ENCODE peak calls at places on chromosomes 5 and 9, in four cellular contexts. C, Z, W and A are unnamed samples.

GRCh38 chr9:38211002-38211401 is 142.0 kb upstream of the SHB start:
- DNase-seq in C (no peak), Z (no peak), W (no peak), A (no peak)

GRCh38 chr5:171961117-171961516 is 45.3 kb downstream of the FBXW11 start:
- DNase-seq in C (no peak), Z (no peak), W (no peak), A (no peak)

GRCh38 chr9:134989206-134990065 is 71.7 kb upstream of the FCN1 start:
- DNase-seq in C (no peak), Z (no peak), W (no peak), A (no peak)

GRCh38 chr5:67002832-67003231 is 193.8 kb downstream of the CD180 start:
- DNase-seq in C (no peak), Z (no peak), W (no peak), A (no peak)

GRCh38 chr9:4197548-4197947 is 102.3 kb downstream of the GLIS3 start:
- DNase-seq in C (no peak), Z (peak; percentile 79), W (peak; percentile 7), A (no peak)

GRCh38 chr5:59660737-59661136 is 232.8 kb downstream of the PDE4D start:
- DNase-seq in C (no peak), Z (no peak), W (peak; percentile 19), A (no peak)

GRCh38 chr5:57334475-57334874 is 148.1 kb downstream of the ACTBL2 start:
- DNase-seq in C (no peak), Z (no peak), W (no peak), A (no peak)

GRCh38 chr5:88897748-88898147 is 14.8 kb upstream of the MEF2C start:
- DNase-seq in C (no peak), Z (peak; percentile 60), W (no peak), A (no peak)

GRCh38 chr9:614421-614820 is 227.1 kb upstream of the DMRT1 start:
- DNase-seq in C (no peak), Z (no peak), W (no peak), A (no peak)

GRCh38 chr5:17169507-17169906 is 47.9 kb upstream of the BASP1 start:
- DNase-seq in C (no peak), Z (no peak), W (peak; percentile 11), A (no peak)

GRCh38 chr9:36258989-36259315 is 704 bp upstream of the GNE start:
- DNase-seq in C (no peak), Z (no peak), W (no peak), A (no peak)

GRCh38 chr5:140220032-140220697 is 45.2 kb downstream of the CYSTM1 start:
- DNase-seq in C (no peak), Z (no peak), W (no peak), A (no peak)
- H3K27ac ChIP-seq in C (peak overlapping the region; percentile 71), Z (no peak overlapping the region), W (peak overlapping the region; percentile 76), A (no peak overlapping the region)

GRCh38 chr5:151023047-151023615 is 2.7 kb downstream of the GPX3 start:
- DNase-seq in C (peak; percentile 75), Z (no peak), W (no peak), A (no peak)
- H3K27ac ChIP-seq in C (peak overlapping the region; percentile 97), Z (no peak overlapping the region), W (peak overlapping the region; percentile 75), A (peak overlapping the region; percentile 52)

GRCh38 chr9:136011703-136012496 is 50.7 kb upstream of the UBAC1 start:
- DNase-seq in C (peak; percentile 90), Z (peak; percentile 47), W (no peak), A (no peak)
- H3K27ac ChIP-seq in C (peak overlapping the region; percentile 78), Z (peak overlapping the region; percentile 53), W (peak overlapping the region; percentile 81), A (peak overlapping the region; percentile 78)

GRCh38 chr5:180097163-180097894 is 25.8 kb upstream of the RNF130 start:
- DNase-seq in C (no peak), Z (peak; percentile 51), W (no peak), A (no peak)
- H3K27ac ChIP-seq in C (no peak overlapping the region), Z (no peak overlapping the region), W (no peak overlapping the region), A (no peak overlapping the region)

DNA sequence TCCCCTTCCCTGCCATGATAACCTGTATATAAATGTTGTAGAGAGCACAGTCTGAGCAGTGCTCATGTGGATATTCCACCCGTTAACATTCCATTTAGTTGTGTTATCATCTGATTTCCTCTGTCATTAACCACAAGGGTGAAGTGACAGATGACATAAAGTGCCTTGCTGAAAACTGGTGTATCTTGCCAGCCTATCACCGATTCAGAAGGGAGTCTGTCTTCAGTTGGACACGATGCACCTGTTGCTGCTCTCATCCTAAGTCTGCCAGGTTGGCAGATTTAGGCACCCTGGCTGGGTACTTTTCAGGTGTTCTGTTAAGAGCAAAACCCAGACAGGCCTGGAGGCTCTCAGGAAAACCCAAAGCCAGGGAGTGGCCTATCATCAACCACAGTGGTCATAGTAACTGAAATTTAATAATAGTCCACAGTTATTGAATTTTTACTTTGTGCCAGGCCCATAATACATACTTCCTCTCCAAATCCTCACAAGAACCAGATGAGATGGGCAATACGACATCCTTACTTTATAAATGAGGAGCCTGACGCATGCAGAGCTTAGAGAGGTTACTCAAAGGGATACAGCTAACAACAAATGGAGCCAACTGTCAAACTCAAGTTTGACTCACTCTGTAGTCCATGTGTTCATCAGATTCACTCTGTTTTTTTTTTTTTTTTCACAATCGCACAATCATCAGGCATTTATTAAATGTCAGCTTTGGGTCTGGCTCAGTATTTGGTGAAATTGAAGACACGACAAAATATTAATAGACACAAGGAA is 100.7 kb upstream of the SPRY4 start:
- DNase-seq in C (no peak), Z (peak; percentile 24), W (no peak), A (no peak)
- H3K27ac ChIP-seq in C (peak overlapping the region; percentile 82), Z (no peak overlapping the region), W (peak overlapping the region; percentile 60), A (no peak overlapping the region)

GRCh38 chr9:35044071-35044470 is 28.4 kb downstream of the VCP start:
- DNase-seq in C (no peak), Z (peak; percentile 71), W (no peak), A (no peak)
- H3K27ac ChIP-seq in C (no peak overlapping the region), Z (no peak overlapping the region), W (no peak overlapping the region), A (no peak overlapping the region)

GRCh38 chr9:34096751-34097150 is 29.7 kb downstream of the DCAF12 start:
- DNase-seq in C (no peak), Z (no peak), W (no peak), A (no peak)

GRCh38 chr9:34097865-34098264 is 28.6 kb downstream of the DCAF12 start:
- DNase-seq in C (no peak), Z (no peak), W (no peak), A (no peak)

GRCh38 chr9:34089311-34089710 is 37.2 kb downstream of the DCAF12 start:
- DNase-seq in C (no peak), Z (no peak), W (no peak), A (no peak)

GRCh38 chr9:34098307-34098706 is 28.2 kb downstream of the DCAF12 start:
- DNase-seq in C (no peak), Z (no peak), W (no peak), A (no peak)

DNA sequence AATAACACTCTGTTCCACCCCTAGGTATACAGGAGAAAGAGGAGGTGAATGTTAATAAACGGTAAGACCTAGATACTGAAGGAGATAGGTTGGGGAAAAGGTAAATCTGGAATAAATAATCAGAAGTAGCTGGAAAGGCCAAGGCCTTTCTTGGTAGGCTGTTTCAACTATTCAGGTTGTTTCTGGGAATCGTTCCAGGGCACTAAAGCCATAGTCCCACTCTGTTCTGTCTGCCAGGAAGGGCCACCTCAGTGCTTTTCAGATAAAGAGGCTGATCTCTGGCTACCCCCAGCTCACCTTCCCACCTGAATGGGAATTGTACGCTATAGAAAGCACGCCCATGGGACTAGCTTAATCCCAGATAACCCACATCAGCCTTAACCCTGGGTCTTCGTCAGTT is 32.9 kb downstream of the DCAF12 start:
- DNase-seq in C (no peak), Z (no peak), W (no peak), A (no peak)
- H3K27ac ChIP-seq in C (peak overlapping the region; percentile 42), Z (no peak overlapping the region), W (no peak overlapping the region), A (no peak overlapping the region)